ENCODE peak calls at places on chromosome 18, in nine cellular contexts. T is ovary, W is A549, D is transverse colon, Q is esophagus muscularis mucosa, R is K562, L is stomach, O is sigmoid colon, H is H1. I is an unnamed sample.
A peak's percentile ranks its signal among the peaks of the same experiment; 100 is the strongest.

GRCh38 chr18:5729983-5730699 is 165.2 kb downstream of the TMEM200C start:
- DNase-seq in T (no peak), W (no peak), D (peak; percentile 14), Q (no peak), R (no peak), L (no peak), O (peak; percentile 84), H (no peak), I (peak; percentile 23)

GRCh38 chr18:9671214-9671613 is 36.9 kb upstream of the RAB31 start:
- DNase-seq in T (no peak), W (no peak), D (no peak), Q (peak; percentile 39), R (no peak), L (no peak), O (no peak), H (no peak), I (no peak)

GRCh38 chr18:11859903-11860407 is 8.7 kb downstream of the CHMP1B start:
- DNase-seq in T (no peak), W (peak; percentile 67), D (peak; percentile 38), Q (no peak), R (peak; percentile 46), L (no peak), O (no peak), H (no peak), I (no peak)

GRCh38 chr18:21179590-21180220 is 62.3 kb upstream of the GREB1L start:
- DNase-seq in T (peak; percentile 41), W (peak; percentile 25), D (peak; percentile 35), Q (no peak), R (peak; percentile 51), L (peak; percentile 34), O (no peak), H (no peak), I (no peak)

GRCh38 chr18:24964213-24964612 is 387.8 kb downstream of the ZNF521 start:
- DNase-seq in T (no peak), W (no peak), D (peak; percentile 22), Q (no peak), R (no peak), L (no peak), O (no peak), H (no peak), I (no peak)

GRCh38 chr18:49016648-49017539 is 66.1 kb upstream of the SMAD7 start:
- DNase-seq in T (peak; percentile 46), W (peak; percentile 41), D (peak; percentile 13), Q (no peak), R (peak; percentile 37), L (peak; percentile 43), O (peak; percentile 56), H (peak; percentile 67), I (no peak)

GRCh38 chr18:23231340-23232021 is 96.2 kb downstream of the CABLES1 start:
- DNase-seq in T (no peak), W (no peak), D (peak; percentile 62), Q (no peak), R (no peak), L (peak; percentile 43), O (peak; percentile 81), H (no peak), I (peak; percentile 47)

GRCh38 chr18:8188196-8188595 is 421.0 kb upstream of the RAB12 start:
- DNase-seq in T (no peak), W (no peak), D (no peak), Q (no peak), R (no peak), L (no peak), O (no peak), H (no peak), I (no peak)

GRCh38 chr18:61400714-61401113 is 67.5 kb downstream of the CDH20 start:
- DNase-seq in T (no peak), W (no peak), D (no peak), Q (no peak), R (no peak), L (no peak), O (no peak), H (no peak), I (no peak)

GRCh38 chr18:63676927-63677326 is 15.2 kb upstream of the SERPINB3 start:
- DNase-seq in T (no peak), W (no peak), D (no peak), Q (no peak), R (no peak), L (no peak), O (no peak), H (no peak), I (no peak)

GRCh38 chr18:53534695-53535094 is 689.8 kb downstream of the MBD2 start:
- DNase-seq in T (peak; percentile 17), W (no peak), D (no peak), Q (no peak), R (no peak), L (no peak), O (no peak), H (no peak), I (peak; percentile 84)

GRCh38 chr18:11149441-11150270 is at the start of gene PIEZO2:
- DNase-seq in T (peak; percentile 15), W (peak; percentile 47), D (peak; percentile 30), Q (peak; percentile 90), R (peak; percentile 23), L (peak; percentile 29), O (peak; percentile 84), H (no peak), I (peak; percentile 31)

GRCh38 chr18:59918320-59918755 is 18.5 kb downstream of the PMAIP1 start:
- DNase-seq in T (no peak), W (peak; percentile 31), D (peak; percentile 55), Q (peak; percentile 77), R (peak; percentile 69), L (peak; percentile 35), O (peak; percentile 72), H (no peak), I (no peak)

GRCh38 chr18:63143246-63143847 is 176.2 kb downstream of the BCL2 start:
- DNase-seq in T (no peak), W (no peak), D (no peak), Q (no peak), R (no peak), L (no peak), O (no peak), H (no peak), I (no peak)

GRCh38 chr18:24840640-24841039 is 380.2 kb downstream of the HRH4 start:
- DNase-seq in T (no peak), W (no peak), D (no peak), Q (no peak), R (no peak), L (no peak), O (no peak), H (no peak), I (no peak)

GRCh38 chr18:3405713-3406112 is 44.3 kb upstream of the TGIF1 start:
- DNase-seq in T (no peak), W (no peak), D (no peak), Q (no peak), R (no peak), L (no peak), O (no peak), H (no peak), I (no peak)

GRCh38 chr18:9859232-9859631 is 26.5 kb upstream of the TXNDC2 start:
- DNase-seq in T (no peak), W (no peak), D (no peak), Q (no peak), R (no peak), L (no peak), O (no peak), H (no peak), I (no peak)

GRCh38 chr18:12934454-12935071 is 13.2 kb upstream of the SEH1L start:
- DNase-seq in T (peak; percentile 76), W (peak; percentile 67), D (peak; percentile 84), Q (no peak), R (peak; percentile 76), L (peak; percentile 83), O (peak; percentile 84), H (no peak), I (peak; percentile 87)

GRCh38 chr18:44942073-44942472 is 261.4 kb downstream of the SETBP1 start:
- DNase-seq in T (no peak), W (no peak), D (no peak), Q (no peak), R (no peak), L (no peak), O (no peak), H (no peak), I (no peak)

GRCh38 chr18:12930908-12931307 is 16.9 kb upstream of the SEH1L start:
- DNase-seq in T (no peak), W (no peak), D (no peak), Q (no peak), R (no peak), L (no peak), O (no peak), H (no peak), I (no peak)

GRCh38 chr18:77300579-77300978 is 50.9 kb downstream of the GALR1 start:
- DNase-seq in T (no peak), W (no peak), D (no peak), Q (no peak), R (no peak), L (no peak), O (no peak), H (no peak), I (no peak)
- TF ChIP-seq EP300 in T (no peak), W (no peak), D (no peak), Q (no peak), R (no peak), L (no peak), O (no peak), H (no peak), I (no peak)

GRCh38 chr18:47932170-47932569 is 1.7 kb upstream of the SMAD2 start:
- DNase-seq in T (no peak), W (no peak), D (no peak), Q (no peak), R (no peak), L (no peak), O (no peak), H (no peak), I (no peak)
- H3K4me3 ChIP-seq in T (no peak overlapping the region), W (peak overlapping the region; percentile 87), D (no peak overlapping the region), Q (no peak overlapping the region), R (peak overlapping the region; percentile 92), L (peak overlapping the region; percentile 79), O (no peak overlapping the region), H (peak overlapping the region; percentile 75), I (no peak overlapping the region)

GRCh38 chr18:74387362-74387761 is 69.7 kb downstream of the DIPK1C start:
- DNase-seq in T (no peak), W (no peak), D (no peak), Q (no peak), R (no peak), L (no peak), O (no peak), H (no peak), I (no peak)
- H3K27ac ChIP-seq in T (no peak overlapping the region), W (no peak overlapping the region), D (no peak overlapping the region), Q (no peak overlapping the region), R (no peak overlapping the region), L (no peak overlapping the region), O (no peak overlapping the region), H (no peak overlapping the region), I (no peak overlapping the region)

GRCh38 chr18:50170004-50170403 is 24.9 kb downstream of the MYO5B start:
- DNase-seq in T (no peak), W (no peak), D (no peak), Q (no peak), R (no peak), L (no peak), O (no peak), H (no peak), I (no peak)

GRCh38 chr18:50163505-50163904 is 31.4 kb downstream of the MYO5B start:
- DNase-seq in T (no peak), W (no peak), D (no peak), Q (no peak), R (no peak), L (no peak), O (no peak), H (no peak), I (no peak)

GRCh38 chr18:50172367-50172766 is 22.6 kb downstream of the MYO5B start:
- DNase-seq in T (no peak), W (no peak), D (no peak), Q (no peak), R (no peak), L (no peak), O (no peak), H (no peak), I (no peak)

GRCh38 chr18:50169149-50169548 is 25.8 kb downstream of the MYO5B start:
- DNase-seq in T (no peak), W (no peak), D (no peak), Q (no peak), R (no peak), L (no peak), O (no peak), H (no peak), I (no peak)
- TF ChIP-seq EP300 in T (no peak), W (no peak), D (no peak), Q (no peak), R (no peak), L (no peak), O (no peak), H (no peak), I (no peak)

I was measured in tibial nerve.